ENCODE peak calls at places on chromosomes 13 and 19, in five cellular contexts. One of them, this sample, is unnamed.

GRCh38 chr13:112767506-112768471 is 78.0 kb downstream of the ATP11A start:
- DNase-seq in brain microvascular endothelial cell: no peak
- DNase-seq in AG09309: no peak
- DNase-seq in testis: no peak
- DNase-seq in vagina: no peak
- DNase-seq in this sample: no peak

GRCh38 chr19:6087074-6087506 is 23.2 kb downstream of the RFX2 start:
- DNase-seq in testis: no peak
- DNase-seq in AG09309: no peak
- DNase-seq in vagina: no peak
- DNase-seq in brain microvascular endothelial cell: no peak
- DNase-seq in this sample: no peak

GRCh38 chr19:49492573-49493411 is 3.4 kb upstream of the RPS11 start:
- DNase-seq in vagina: no peak
- DNase-seq in brain microvascular endothelial cell: no peak
- DNase-seq in testis: no peak
- DNase-seq in AG09309: no peak
- DNase-seq in this sample: no peak

GRCh38 chr19:56253737-56254136 is 18.8 kb upstream of the EDDM13 start:
- DNase-seq in vagina: no peak
- DNase-seq in AG09309: peak; percentile 27
- DNase-seq in testis: no peak
- DNase-seq in brain microvascular endothelial cell: peak; percentile 15
- DNase-seq in this sample: peak; percentile 36

GRCh38 chr13:112055417-112056206 is 11.3 kb upstream of the SOX1 start:
- DNase-seq in vagina: no peak
- DNase-seq in brain microvascular endothelial cell: no peak
- DNase-seq in testis: no peak
- DNase-seq in AG09309: no peak
- DNase-seq in this sample: no peak

GRCh38 chr13:103386341-103386740 is 320.1 kb upstream of the SLC10A2 start:
- DNase-seq in brain microvascular endothelial cell: peak; percentile 88
- DNase-seq in AG09309: no peak
- DNase-seq in vagina: no peak
- DNase-seq in testis: no peak
- DNase-seq in this sample: no peak

GRCh38 chr19:55377356-55378131 is 918 bp downstream of the TMEM190 start:
- DNase-seq in brain microvascular endothelial cell: no peak
- DNase-seq in vagina: no peak
- DNase-seq in testis: no peak
- DNase-seq in AG09309: no peak
- DNase-seq in this sample: no peak

GRCh38 chr13:23610187-23610576 is 40.0 kb downstream of the TNFRSF19 start:
- DNase-seq in AG09309: no peak
- DNase-seq in brain microvascular endothelial cell: peak; percentile 42
- DNase-seq in testis: no peak
- DNase-seq in vagina: no peak
- DNase-seq in this sample: no peak

GRCh38 chr19:5880604-5881078 is 10.3 kb upstream of the FUT5 start:
- DNase-seq in AG09309: no peak
- DNase-seq in vagina: no peak
- DNase-seq in brain microvascular endothelial cell: peak; percentile 56
- DNase-seq in testis: peak; percentile 51
- DNase-seq in this sample: peak; percentile 54

GRCh38 chr13:41458939-41459753 is 1.8 kb downstream of the RGCC start:
- DNase-seq in brain microvascular endothelial cell: peak; percentile 51
- DNase-seq in testis: no peak
- DNase-seq in AG09309: peak; percentile 25
- DNase-seq in vagina: no peak
- DNase-seq in this sample: no peak

GRCh38 chr13:24274452-24274971 is 34.9 kb upstream of the C1QTNF9 start:
- DNase-seq in AG09309: no peak
- DNase-seq in testis: peak; percentile 53
- DNase-seq in brain microvascular endothelial cell: no peak
- DNase-seq in vagina: no peak
- DNase-seq in this sample: no peak

GRCh38 chr13:65926750-65927171 is 1303.4 kb downstream of the PCDH9 start:
- DNase-seq in vagina: no peak
- DNase-seq in AG09309: no peak
- DNase-seq in brain microvascular endothelial cell: no peak
- DNase-seq in testis: no peak
- DNase-seq in this sample: no peak

GRCh38 chr13:33828431-33829129 is 10.6 kb downstream of the RFC3 start:
- DNase-seq in AG09309: no peak
- DNase-seq in brain microvascular endothelial cell: no peak
- DNase-seq in vagina: no peak
- DNase-seq in testis: peak; percentile 49
- DNase-seq in this sample: no peak

GRCh38 chr19:44051654-44052402 is at the start of gene ZNF223:
- DNase-seq in brain microvascular endothelial cell: peak; percentile 94
- DNase-seq in AG09309: peak; percentile 64
- DNase-seq in vagina: peak; percentile 93
- DNase-seq in testis: peak; percentile 98
- DNase-seq in this sample: peak; percentile 50

GRCh38 chr13:75938811-75939525 is 302.8 kb downstream of the LMO7 start:
- DNase-seq in vagina: no peak
- DNase-seq in brain microvascular endothelial cell: no peak
- DNase-seq in AG09309: no peak
- DNase-seq in testis: no peak
- DNase-seq in this sample: no peak

GRCh38 chr13:21576424-21576823 is 27.5 kb downstream of the MICU2 start:
- DNase-seq in vagina: no peak
- DNase-seq in AG09309: no peak
- DNase-seq in testis: no peak
- DNase-seq in brain microvascular endothelial cell: no peak
- DNase-seq in this sample: no peak

GRCh38 chr13:97879646-97880297 is 73.7 kb upstream of the IPO5 start:
- DNase-seq in AG09309: peak; percentile 77
- DNase-seq in vagina: no peak
- DNase-seq in testis: no peak
- DNase-seq in brain microvascular endothelial cell: peak; percentile 82
- DNase-seq in this sample: peak; percentile 76

GRCh38 chr19:5048727-5049553 is 80.0 kb downstream of the KDM4B start:
- DNase-seq in vagina: no peak
- DNase-seq in testis: no peak
- DNase-seq in AG09309: no peak
- DNase-seq in brain microvascular endothelial cell: peak; percentile 58
- DNase-seq in this sample: no peak

GRCh38 chr13:76830805-76831204 is 55.4 kb downstream of the KCTD12 start:
- DNase-seq in brain microvascular endothelial cell: no peak
- DNase-seq in vagina: no peak
- DNase-seq in testis: no peak
- DNase-seq in AG09309: no peak
- DNase-seq in this sample: no peak

GRCh38 chr13:101455863-101456262 is 3.4 kb downstream of the ITGBL1 start:
- DNase-seq in brain microvascular endothelial cell: peak; percentile 85
- DNase-seq in AG09309: peak; percentile 82
- DNase-seq in vagina: no peak
- DNase-seq in testis: no peak
- DNase-seq in this sample: peak; percentile 87

GRCh38 chr13:24199016-24199415 is 38.5 kb downstream of the SPATA13 start:
- DNase-seq in vagina: no peak
- DNase-seq in testis: no peak
- DNase-seq in brain microvascular endothelial cell: no peak
- DNase-seq in AG09309: no peak
- DNase-seq in this sample: no peak

GRCh38 chr19:45051929-45052579 is 13.2 kb downstream of the CLASRP start:
- DNase-seq in testis: no peak
- DNase-seq in AG09309: no peak
- DNase-seq in brain microvascular endothelial cell: no peak
- DNase-seq in vagina: no peak
- DNase-seq in this sample: no peak

GRCh38 chr19:21432590-21432989 is 35.7 kb downstream of the ZNF493 start:
- DNase-seq in testis: no peak
- DNase-seq in AG09309: no peak
- DNase-seq in vagina: no peak
- DNase-seq in brain microvascular endothelial cell: no peak
- DNase-seq in this sample: no peak

GRCh38 chr13:20131057-20131832 is 29.6 kb downstream of the GJA3 start:
- DNase-seq in vagina: peak; percentile 25
- DNase-seq in AG09309: no peak
- DNase-seq in brain microvascular endothelial cell: no peak
- DNase-seq in testis: no peak
- DNase-seq in this sample: no peak

DNA sequence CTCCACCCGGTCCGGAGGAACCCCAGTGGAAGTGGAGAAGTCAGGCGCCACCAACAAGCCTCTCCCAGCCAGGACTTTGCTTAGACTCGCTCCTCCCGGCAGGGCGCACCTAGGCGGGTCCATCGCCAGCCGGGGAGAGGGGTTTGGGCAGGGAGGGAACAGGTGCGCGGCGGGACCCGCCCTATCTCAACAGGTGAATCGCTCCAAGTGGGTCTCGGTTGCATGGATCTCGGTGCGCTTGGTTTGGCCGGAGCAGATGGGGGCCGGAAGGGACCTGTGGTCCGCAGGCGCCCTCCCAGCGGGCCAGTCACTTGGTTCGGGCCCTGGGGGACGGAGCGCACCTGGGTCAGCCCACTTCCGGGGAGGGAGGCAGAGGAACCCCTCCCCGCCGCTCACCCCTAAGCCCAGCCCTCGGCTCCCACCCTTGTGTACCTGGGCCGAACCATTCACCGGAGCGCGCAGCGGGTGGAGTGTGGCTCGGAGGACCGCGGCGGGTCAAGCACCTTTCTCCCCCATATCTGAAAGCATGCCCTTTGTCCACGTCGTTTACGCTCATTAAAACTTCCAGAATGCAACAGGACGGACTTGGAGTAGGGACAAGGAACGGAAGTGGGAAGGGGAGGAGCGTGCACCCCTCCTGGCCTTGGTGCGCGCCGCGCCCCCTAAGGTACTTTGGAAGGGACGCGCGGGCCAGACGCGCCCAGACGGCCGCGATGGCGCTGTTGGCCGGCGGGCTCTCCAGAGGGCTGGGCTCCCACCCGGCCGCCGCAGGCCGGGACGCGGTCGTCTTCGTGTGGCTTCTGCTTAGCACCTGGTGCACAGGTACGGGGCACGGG is at the start of gene LSR:
- DNase-seq in testis: peak; percentile 93
- DNase-seq in AG09309: no peak
- DNase-seq in brain microvascular endothelial cell: no peak
- DNase-seq in vagina: peak; percentile 88
- DNase-seq in this sample: no peak
- TF ChIP-seq CTCF in testis: peak; percentile 3
- TF ChIP-seq CTCF in AG09309: no peak
- TF ChIP-seq CTCF in brain microvascular endothelial cell: no peak
- TF ChIP-seq CTCF in vagina: no peak
- TF ChIP-seq CTCF in this sample: no peak

DNA sequence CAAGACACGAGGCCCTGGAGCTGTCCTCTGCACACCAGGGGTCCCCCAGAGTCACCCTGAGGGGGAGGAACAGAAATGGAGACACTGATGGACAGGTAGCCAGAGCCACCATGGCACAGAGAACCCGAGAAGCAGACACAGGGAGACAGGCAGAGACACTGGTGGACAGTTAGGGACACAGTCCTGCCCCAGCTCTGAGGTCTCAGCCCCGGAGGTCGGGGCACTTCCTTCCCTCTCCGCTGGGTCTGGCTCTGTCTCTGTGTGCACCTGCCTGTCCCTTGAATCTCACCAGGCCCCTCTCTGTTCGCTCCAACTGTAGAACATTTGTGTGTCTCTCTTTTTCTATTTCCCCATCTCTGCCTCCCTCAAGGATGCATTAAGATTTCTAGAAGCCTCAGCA is 4.6 kb downstream of the KLK14 start:
- DNase-seq in vagina: no peak
- DNase-seq in testis: no peak
- DNase-seq in brain microvascular endothelial cell: no peak
- DNase-seq in AG09309: no peak
- DNase-seq in this sample: no peak
- H3K4me3 ChIP-seq in vagina: no peak overlapping the region
- H3K4me3 ChIP-seq in testis: no peak overlapping the region
- H3K4me3 ChIP-seq in brain microvascular endothelial cell: no peak overlapping the region
- H3K4me3 ChIP-seq in AG09309: no peak overlapping the region
- H3K4me3 ChIP-seq in this sample: no peak overlapping the region

DNA sequence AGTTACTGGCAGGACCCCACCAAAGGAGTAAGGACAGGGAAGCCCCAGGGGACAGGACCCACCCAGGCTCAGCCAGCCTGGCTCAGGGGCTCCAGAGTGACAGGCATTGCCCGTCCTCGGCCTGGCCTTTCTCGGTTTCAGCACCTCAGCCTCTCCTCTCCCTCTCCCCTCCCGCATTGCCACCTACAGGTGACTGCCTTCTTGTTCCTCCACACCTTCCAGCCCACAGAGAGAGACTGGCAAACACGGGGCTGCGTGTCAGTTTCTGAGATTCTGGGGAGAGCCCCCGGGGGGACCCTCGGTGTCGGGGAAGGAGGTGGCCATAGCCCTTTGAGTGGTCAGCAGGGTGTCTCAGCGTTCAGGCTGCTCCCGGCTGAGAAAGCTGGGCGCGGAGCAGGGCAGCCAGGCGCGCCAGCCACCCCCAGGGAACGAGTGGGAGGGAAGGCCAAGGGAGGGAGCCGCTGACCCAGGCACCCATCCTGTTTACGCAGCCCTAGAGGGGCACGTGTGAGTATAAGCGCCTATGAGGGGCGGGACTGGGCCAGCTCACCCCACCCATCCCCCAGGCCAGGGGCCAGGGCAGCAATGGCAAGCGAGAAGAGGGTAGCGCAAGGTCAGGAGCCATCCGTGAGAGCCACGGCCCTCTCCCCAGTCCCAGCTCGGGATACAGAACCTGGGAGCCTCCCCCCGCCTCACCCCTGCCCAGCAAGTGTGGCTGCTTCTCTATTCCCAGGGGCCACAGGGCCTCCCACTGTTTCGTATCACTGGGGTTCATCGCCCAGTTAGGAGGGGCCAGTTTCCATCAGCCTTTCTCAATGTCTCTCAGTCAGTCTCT is 743 bp upstream of the DMKN start:
- DNase-seq in testis: no peak
- DNase-seq in brain microvascular endothelial cell: no peak
- DNase-seq in AG09309: no peak
- DNase-seq in vagina: no peak
- DNase-seq in this sample: no peak
- TF ChIP-seq CTCF in testis: no peak
- TF ChIP-seq CTCF in brain microvascular endothelial cell: peak; percentile 24
- TF ChIP-seq CTCF in AG09309: no peak
- TF ChIP-seq CTCF in vagina: no peak
- TF ChIP-seq CTCF in this sample: no peak

DNA sequence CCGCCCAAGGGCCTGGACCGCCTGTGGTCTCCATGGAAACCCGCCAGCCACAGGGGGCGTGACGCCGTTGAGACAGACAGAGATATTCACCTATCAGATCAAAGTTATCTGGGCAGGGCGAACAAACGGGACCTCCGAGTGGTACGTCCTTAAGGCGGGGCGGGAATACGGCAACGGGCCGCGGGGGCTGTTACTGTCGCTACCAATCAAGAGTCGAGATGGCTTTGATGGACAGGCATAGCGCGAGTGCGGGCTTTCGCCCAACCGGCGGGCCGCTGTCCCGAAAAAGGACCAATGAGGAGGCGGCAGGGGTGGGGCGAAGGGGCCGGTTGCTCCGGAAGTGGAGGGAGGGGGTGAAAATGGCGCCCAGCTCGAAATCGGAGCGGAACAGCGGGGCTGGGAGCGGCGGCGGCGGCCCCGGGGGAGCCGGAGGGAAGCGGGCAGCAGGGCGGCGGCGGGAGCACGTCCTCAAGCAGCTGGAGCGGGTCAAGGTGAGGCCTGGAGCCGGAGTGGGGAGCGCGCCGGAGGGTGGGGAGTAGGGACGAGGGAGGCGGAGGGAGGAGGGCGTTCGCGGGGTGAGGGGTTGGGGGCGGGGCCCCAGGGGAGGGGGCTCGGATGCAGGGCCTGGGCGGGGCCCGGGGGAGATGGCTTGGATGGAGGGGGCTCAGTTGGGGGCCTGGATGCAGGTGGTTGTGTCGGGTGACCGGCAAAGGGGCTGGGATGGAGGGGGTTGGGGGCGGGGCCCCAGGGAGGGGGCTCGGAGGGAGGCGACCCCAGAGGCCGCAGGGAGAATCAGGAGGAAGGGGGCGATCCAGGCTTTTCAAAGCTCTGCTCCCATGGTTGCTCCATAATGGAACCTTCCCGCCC is at the start of gene DCAF15:
- DNase-seq in vagina: peak; percentile 100
- DNase-seq in AG09309: peak; percentile 99
- DNase-seq in testis: peak; percentile 100
- DNase-seq in brain microvascular endothelial cell: peak; percentile 100
- DNase-seq in this sample: peak; percentile 98
- H3K4me3 ChIP-seq in vagina: peak within 1 kb of the TSS; percentile 89
- H3K4me3 ChIP-seq in AG09309: peak within 1 kb of the TSS; percentile 90
- H3K4me3 ChIP-seq in testis: peak within 1 kb of the TSS; percentile 87
- H3K4me3 ChIP-seq in brain microvascular endothelial cell: peak within 1 kb of the TSS; percentile 72
- H3K4me3 ChIP-seq in this sample: peak within 1 kb of the TSS; percentile 78

This sample was measured in AG04449.